ENCODE peak calls at places on chromosomes 7 and 10, in five cellular contexts. F is mesothelial cell of epicardium, Y is GM12865, Z is hepatocyte, D is progenitor cell of endocrine pancreas. C is an unnamed sample.

GRCh38 chr10:6237189-6237496 is 34.4 kb downstream of the PFKFB3 start:
- DNase-seq in F (no peak), Z (no peak), D (no peak), Y (no peak), C (no peak)

GRCh38 chr10:69009360-69009759 is 20.8 kb downstream of the KIFBP start:
- DNase-seq in Z (no peak), Y (no peak), F (no peak), D (no peak), C (no peak)

GRCh38 chr10:58014436-58014835 is 253.3 kb downstream of the IPMK start:
- DNase-seq in D (no peak), Z (no peak), F (no peak), Y (no peak), C (no peak)

GRCh38 chr10:28426392-28427159 is 106.3 kb upstream of the WAC start:
- DNase-seq in D (no peak), Y (no peak), Z (no peak), F (no peak), C (no peak)

GRCh38 chr7:147193476-147193875 is 1076.9 kb downstream of the CNTNAP2 start:
- DNase-seq in Z (no peak), Y (no peak), F (no peak), D (no peak), C (no peak)

GRCh38 chr7:87920578-87920977 is 13.5 kb upstream of the ADAM22 start:
- DNase-seq in D (no peak), F (no peak), Z (no peak), Y (no peak), C (no peak)

GRCh38 chr10:43888551-43888950 is 239.9 kb upstream of the ZNF32 start:
- DNase-seq in F (no peak), Z (no peak), Y (no peak), D (no peak), C (no peak)

GRCh38 chr10:62541811-62542210 is 167.6 kb downstream of the ZNF365 start:
- DNase-seq in F (no peak), Z (no peak), Y (no peak), D (no peak), C (no peak)

GRCh38 chr7:159031135-159031701 is 113.4 kb downstream of the VIPR2 start:
- DNase-seq in Y (no peak), Z (no peak), D (no peak), F (no peak), C (no peak)

GRCh38 chr7:21304836-21305235 is 123.0 kb upstream of the SP4 start:
- DNase-seq in D (no peak), Y (no peak), Z (no peak), F (no peak), C (no peak)

GRCh38 chr10:32538256-32538655 is 92.3 kb downstream of the CCDC7 start:
- DNase-seq in F (no peak), D (no peak), Y (no peak), Z (no peak), C (no peak)

GRCh38 chr7:43905209-43905946 is 1.0 kb downstream of the URGCP start:
- DNase-seq in D (no peak), Y (no peak), F (no peak), Z (peak), C (no peak)

GRCh38 chr7:71220210-71220695 is 88.3 kb downstream of the GALNT17 start:
- DNase-seq in D (no peak), Y (no peak), F (no peak), Z (peak), C (no peak)

GRCh38 chr10:106873770-106874717 is 290.5 kb downstream of the SORCS1 start:
- DNase-seq in Z (no peak), Y (no peak), F (no peak), D (no peak), C (no peak)

GRCh38 chr7:137242616-137243015 is 100.9 kb downstream of the PTN start:
- DNase-seq in Z (no peak), F (no peak), Y (no peak), D (no peak), C (no peak)

GRCh38 chr7:125668321-125668993 is 738.8 kb upstream of the POT1 start:
- DNase-seq in Y (no peak), F (no peak), Z (no peak), D (no peak), C (no peak)

GRCh38 chr7:16604054-16604453 is 41.5 kb downstream of the ANKMY2 start:
- DNase-seq in D (no peak), Z (no peak), Y (no peak), F (no peak), C (no peak)
- TF ChIP-seq CTCF in D (no peak), Z (no peak), Y (peak), F (no peak), C (no peak)

GRCh38 chr10:132187421-132188138 is 832 bp downstream of the DPYSL4 start:
- DNase-seq in F (no peak), Z (no peak), D (no peak), Y (no peak), C (no peak)

GRCh38 chr10:132188331-132188730 is 1.6 kb downstream of the DPYSL4 start:
- DNase-seq in Y (no peak), Z (no peak), D (no peak), F (no peak), C (no peak)

GRCh38 chr10:132184816-132185593 is 1.7 kb upstream of the DPYSL4 start:
- DNase-seq in F (no peak), D (no peak), Y (no peak), Z (no peak), C (no peak)

GRCh38 chr10:132185601-132186487 is 904 bp upstream of the DPYSL4 start:
- DNase-seq in Z (peak), Y (no peak), D (peak), F (peak), C (no peak)

GRCh38 chr10:132186488-132187413 is at the start of gene DPYSL4:
- DNase-seq in F (no peak), D (no peak), Z (peak), Y (no peak), C (peak)
- TF ChIP-seq CTCF in F (no peak), D (no peak), Z (no peak), Y (no peak), C (no peak)

DNA sequence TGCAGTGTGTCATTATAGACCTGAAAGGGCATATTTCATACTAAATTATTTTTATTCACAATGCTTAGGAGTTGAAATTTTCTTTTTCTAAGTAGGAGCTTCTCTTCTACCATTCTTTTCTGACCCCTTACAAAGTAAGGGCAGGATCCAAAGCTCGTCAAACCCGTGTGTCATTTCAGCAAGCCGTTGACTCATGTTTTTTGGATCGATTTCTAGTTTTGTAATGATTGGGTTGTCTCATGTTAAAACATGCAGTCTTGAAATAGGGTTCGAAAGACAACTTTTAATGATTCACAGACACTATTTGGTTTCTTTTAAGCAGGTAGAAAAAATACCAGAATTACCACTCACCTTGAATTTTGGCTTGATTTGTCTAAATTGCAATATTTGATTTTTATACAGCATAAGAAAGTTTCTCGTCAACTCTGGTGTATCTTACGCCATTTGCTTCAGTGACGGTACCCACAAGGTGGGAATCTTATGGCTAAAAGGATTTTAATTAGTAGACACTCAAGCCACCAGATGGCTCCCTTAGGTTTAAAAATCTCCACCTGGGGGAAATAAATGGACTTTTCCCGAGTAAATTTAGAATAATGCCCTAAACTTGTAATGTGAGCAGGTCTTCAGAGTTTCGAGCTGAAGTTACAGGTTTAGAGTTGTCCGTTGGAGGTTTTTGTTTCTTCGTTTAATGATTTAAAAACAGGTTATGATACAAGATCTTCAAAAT is 283.4 kb downstream of the CCDC3 start:
- DNase-seq in F (no peak), Y (no peak), Z (no peak), D (no peak), C (no peak)
- TF ChIP-seq CTCF in F (no peak), Y (no peak), Z (peak), D (peak), C (no peak)

DNA sequence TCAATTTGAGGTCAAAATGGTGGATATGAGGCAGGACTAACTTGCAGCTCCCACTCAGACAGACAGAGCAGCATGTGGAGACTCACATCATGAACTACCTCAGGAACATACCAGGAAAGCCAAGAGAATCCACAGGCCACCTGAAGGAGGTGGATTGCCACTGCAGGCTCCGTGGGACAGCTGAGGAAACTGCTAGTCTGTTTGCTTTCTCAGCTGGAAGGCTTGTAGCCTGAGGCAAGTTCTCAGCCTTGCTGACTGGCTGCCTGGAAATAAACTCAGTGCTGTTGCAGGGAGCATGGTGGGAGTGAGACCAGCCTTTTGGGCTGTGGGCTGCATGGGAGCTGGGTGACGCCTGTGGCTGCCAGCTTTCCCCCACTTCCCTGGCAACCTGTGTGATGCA is 202.9 kb downstream of the ZNF248 start:
- DNase-seq in F (no peak), Y (no peak), Z (no peak), D (no peak), C (no peak)
- TF ChIP-seq CTCF in F (no peak), Y (no peak), Z (no peak), D (no peak), C (no peak)

DNA sequence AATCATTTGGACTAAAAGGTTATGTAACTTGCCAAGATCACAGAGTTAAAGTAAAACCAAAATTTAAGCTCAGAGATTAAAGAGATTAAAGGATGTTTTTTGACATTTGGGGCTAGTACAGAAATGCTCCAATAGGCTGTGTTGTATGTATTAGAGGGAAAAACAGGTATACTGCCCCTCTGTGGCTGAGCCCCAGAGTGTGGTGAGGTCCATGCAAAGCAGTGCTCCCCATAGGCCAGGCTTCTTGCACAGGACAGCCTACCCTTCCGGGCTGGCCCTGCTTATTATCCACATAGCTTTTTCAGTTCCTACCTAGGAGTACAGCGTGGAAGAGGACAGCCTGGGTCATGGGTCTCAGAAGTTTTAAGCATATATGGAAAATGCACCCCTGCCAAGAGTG is 322.9 kb downstream of the POM121L12 start:
- DNase-seq in Y (no peak), D (no peak), F (no peak), Z (no peak), C (no peak)
- TF ChIP-seq CTCF in Y (no peak), D (no peak), F (no peak), Z (no peak), C (no peak)

GRCh38 chr10:30751678-30752331 is 122.3 kb upstream of the LYZL2 start:
- DNase-seq in Y (peak), F (peak), Z (peak), D (peak), C (peak)
- TF ChIP-seq CTCF in Y (peak), F (peak), Z (peak), D (peak), C (peak)

GRCh38 chr7:139666501-139666900 is 111.3 kb downstream of the HIPK2 start:
- DNase-seq in F (no peak), D (no peak), Z (no peak), Y (no peak), C (no peak)
- TF ChIP-seq CTCF in F (no peak), D (no peak), Z (no peak), Y (no peak), C (no peak)

GRCh38 chr10:96930469-96930868 is 98.4 kb downstream of the LCOR start:
- DNase-seq in Z (no peak), D (no peak), Y (no peak), F (no peak), C (no peak)

GRCh38 chr10:96935148-96935547 is 103.0 kb downstream of the LCOR start:
- DNase-seq in F (no peak), D (no peak), Y (no peak), Z (no peak), C (no peak)

GRCh38 chr10:96935810-96936209 is 103.7 kb downstream of the LCOR start:
- DNase-seq in Z (no peak), F (no peak), D (no peak), Y (no peak), C (no peak)
- TF ChIP-seq CTCF in Z (no peak), F (no peak), D (no peak), Y (no peak), C (no peak)

DNA sequence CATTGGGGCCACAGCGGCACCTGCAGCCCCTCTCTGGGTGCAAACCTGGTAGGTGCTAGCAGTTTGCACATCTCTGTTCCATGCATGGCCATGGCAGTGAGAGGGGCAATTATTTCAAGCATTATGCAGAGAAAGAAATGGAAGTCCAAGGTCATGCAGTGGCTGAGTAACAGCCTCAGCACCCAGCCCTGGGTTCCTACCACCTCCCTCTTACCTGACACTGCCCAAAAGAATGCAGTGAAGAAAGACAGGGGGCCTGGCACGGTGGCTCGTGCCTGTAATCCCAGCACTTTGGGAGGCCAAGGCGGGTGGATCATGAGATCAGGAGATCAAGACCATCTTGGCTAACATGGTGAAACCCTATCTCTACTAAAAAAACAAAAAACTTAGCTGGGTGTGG is 4.9 kb upstream of the CHST12 start:
- DNase-seq in Y (no peak), D (no peak), Z (no peak), F (no peak), C (no peak)
- TF ChIP-seq CTCF in Y (no peak), D (no peak), Z (no peak), F (no peak), C (no peak)

C was measured in GM10248.